ENCODE peak calls at places on chromosome 2, in seven cellular contexts. One of them, this sample, is unnamed. For H3K9me3, the result is how much of the 10 kb centered on the place peaks cover.

GRCh38 chr2:105747997-105748396 is 3.3 kb downstream of the NCK2 start:
- ATAC-seq in GM12878: no peak
- ATAC-seq in HCT116: no peak
- ATAC-seq in Panc1: no peak
- ATAC-seq in upper lobe of left lung: no peak
- ATAC-seq in HepG2: no peak
- ATAC-seq in K562: no peak
- ATAC-seq in this sample: no peak

GRCh38 chr2:240482141-240482540 is 46.7 kb downstream of the GPC1 start:
- ATAC-seq in GM12878: no peak
- ATAC-seq in HCT116: no peak
- ATAC-seq in Panc1: peak
- ATAC-seq in upper lobe of left lung: peak
- ATAC-seq in HepG2: no peak
- ATAC-seq in K562: no peak
- ATAC-seq in this sample: no peak

GRCh38 chr2:135095591-135095990 is 43.5 kb downstream of the RAB3GAP1 start:
- ATAC-seq in GM12878: no peak
- ATAC-seq in HCT116: no peak
- ATAC-seq in Panc1: no peak
- ATAC-seq in upper lobe of left lung: no peak
- ATAC-seq in HepG2: no peak
- ATAC-seq in K562: no peak
- ATAC-seq in this sample: no peak

GRCh38 chr2:53475320-53475719 is 292.3 kb upstream of the CHAC2 start:
- ATAC-seq in GM12878: no peak
- ATAC-seq in HCT116: peak
- ATAC-seq in Panc1: no peak
- ATAC-seq in upper lobe of left lung: no peak
- ATAC-seq in HepG2: no peak
- ATAC-seq in K562: no peak
- ATAC-seq in this sample: no peak

GRCh38 chr2:205642562-205643350 is 39.5 kb upstream of the NRP2 start:
- ATAC-seq in GM12878: no peak
- ATAC-seq in HCT116: no peak
- ATAC-seq in Panc1: no peak
- ATAC-seq in upper lobe of left lung: no peak
- ATAC-seq in HepG2: no peak
- ATAC-seq in K562: no peak
- ATAC-seq in this sample: no peak

GRCh38 chr2:174208026-174208425 is 40.3 kb downstream of the OLA1 start:
- ATAC-seq in GM12878: no peak
- ATAC-seq in HCT116: no peak
- ATAC-seq in Panc1: no peak
- ATAC-seq in upper lobe of left lung: no peak
- ATAC-seq in HepG2: no peak
- ATAC-seq in K562: no peak
- ATAC-seq in this sample: no peak

GRCh38 chr2:128195435-128195984 is 104.5 kb downstream of the UGGT1 start:
- ATAC-seq in GM12878: no peak
- ATAC-seq in HCT116: no peak
- ATAC-seq in Panc1: no peak
- ATAC-seq in upper lobe of left lung: no peak
- ATAC-seq in HepG2: peak
- ATAC-seq in K562: no peak
- ATAC-seq in this sample: no peak

GRCh38 chr2:109230980-109231420 is 102.0 kb downstream of the SH3RF3 start:
- ATAC-seq in GM12878: peak
- ATAC-seq in HCT116: no peak
- ATAC-seq in Panc1: no peak
- ATAC-seq in upper lobe of left lung: no peak
- ATAC-seq in HepG2: no peak
- ATAC-seq in K562: no peak
- ATAC-seq in this sample: no peak

GRCh38 chr2:190791347-190791982 is 89.2 kb upstream of the GLS start:
- ATAC-seq in GM12878: peak
- ATAC-seq in HCT116: no peak
- ATAC-seq in Panc1: no peak
- ATAC-seq in upper lobe of left lung: no peak
- ATAC-seq in HepG2: no peak
- ATAC-seq in K562: peak
- ATAC-seq in this sample: peak

GRCh38 chr2:200042944-200043343 is 87.6 kb downstream of the MAIP1 start:
- ATAC-seq in GM12878: no peak
- ATAC-seq in HCT116: no peak
- ATAC-seq in Panc1: no peak
- ATAC-seq in upper lobe of left lung: no peak
- ATAC-seq in HepG2: no peak
- ATAC-seq in K562: no peak
- ATAC-seq in this sample: no peak

GRCh38 chr2:84832772-84833461 is 48.0 kb downstream of the TRABD2A start:
- ATAC-seq in GM12878: peak
- ATAC-seq in HCT116: no peak
- ATAC-seq in Panc1: no peak
- ATAC-seq in upper lobe of left lung: peak
- ATAC-seq in HepG2: peak
- ATAC-seq in K562: no peak
- ATAC-seq in this sample: peak

GRCh38 chr2:69571189-69571588 is 72.3 kb downstream of the AAK1 start:
- ATAC-seq in GM12878: no peak
- ATAC-seq in HCT116: no peak
- ATAC-seq in Panc1: no peak
- ATAC-seq in upper lobe of left lung: no peak
- ATAC-seq in HepG2: no peak
- ATAC-seq in K562: no peak
- ATAC-seq in this sample: no peak

GRCh38 chr2:196131384-196131861 is 40.0 kb downstream of the STK17B start:
- ATAC-seq in GM12878: peak
- ATAC-seq in HCT116: peak
- ATAC-seq in Panc1: peak
- ATAC-seq in upper lobe of left lung: peak
- ATAC-seq in HepG2: peak
- ATAC-seq in K562: peak
- ATAC-seq in this sample: no peak

GRCh38 chr2:215728504-215729065 is 284.8 kb downstream of the MREG start:
- ATAC-seq in GM12878: peak
- ATAC-seq in HCT116: no peak
- ATAC-seq in Panc1: no peak
- ATAC-seq in upper lobe of left lung: peak
- ATAC-seq in HepG2: peak
- ATAC-seq in K562: peak
- ATAC-seq in this sample: peak

GRCh38 chr2:22826658-22827165 is 558.3 kb upstream of the KLHL29 start:
- ATAC-seq in GM12878: no peak
- ATAC-seq in HCT116: no peak
- ATAC-seq in Panc1: no peak
- ATAC-seq in upper lobe of left lung: no peak
- ATAC-seq in HepG2: no peak
- ATAC-seq in K562: no peak
- ATAC-seq in this sample: no peak

GRCh38 chr2:171571721-171572120 is 49.4 kb downstream of the CYBRD1 start:
- ATAC-seq in GM12878: no peak
- ATAC-seq in HCT116: no peak
- ATAC-seq in Panc1: no peak
- ATAC-seq in upper lobe of left lung: no peak
- ATAC-seq in HepG2: no peak
- ATAC-seq in K562: no peak
- ATAC-seq in this sample: no peak

GRCh38 chr2:171579481-171579880 is 57.2 kb downstream of the CYBRD1 start:
- ATAC-seq in GM12878: no peak
- ATAC-seq in HCT116: no peak
- ATAC-seq in Panc1: no peak
- ATAC-seq in upper lobe of left lung: no peak
- ATAC-seq in HepG2: no peak
- ATAC-seq in K562: peak
- ATAC-seq in this sample: no peak

GRCh38 chr2:171578156-171578803 is 56.0 kb downstream of the CYBRD1 start:
- ATAC-seq in GM12878: no peak
- ATAC-seq in HCT116: no peak
- ATAC-seq in Panc1: no peak
- ATAC-seq in upper lobe of left lung: no peak
- ATAC-seq in HepG2: no peak
- ATAC-seq in K562: peak
- ATAC-seq in this sample: no peak

GRCh38 chr2:171575606-171576005 is 53.3 kb downstream of the CYBRD1 start:
- ATAC-seq in GM12878: no peak
- ATAC-seq in HCT116: no peak
- ATAC-seq in Panc1: no peak
- ATAC-seq in upper lobe of left lung: no peak
- ATAC-seq in HepG2: no peak
- ATAC-seq in K562: no peak
- ATAC-seq in this sample: no peak

DNA sequence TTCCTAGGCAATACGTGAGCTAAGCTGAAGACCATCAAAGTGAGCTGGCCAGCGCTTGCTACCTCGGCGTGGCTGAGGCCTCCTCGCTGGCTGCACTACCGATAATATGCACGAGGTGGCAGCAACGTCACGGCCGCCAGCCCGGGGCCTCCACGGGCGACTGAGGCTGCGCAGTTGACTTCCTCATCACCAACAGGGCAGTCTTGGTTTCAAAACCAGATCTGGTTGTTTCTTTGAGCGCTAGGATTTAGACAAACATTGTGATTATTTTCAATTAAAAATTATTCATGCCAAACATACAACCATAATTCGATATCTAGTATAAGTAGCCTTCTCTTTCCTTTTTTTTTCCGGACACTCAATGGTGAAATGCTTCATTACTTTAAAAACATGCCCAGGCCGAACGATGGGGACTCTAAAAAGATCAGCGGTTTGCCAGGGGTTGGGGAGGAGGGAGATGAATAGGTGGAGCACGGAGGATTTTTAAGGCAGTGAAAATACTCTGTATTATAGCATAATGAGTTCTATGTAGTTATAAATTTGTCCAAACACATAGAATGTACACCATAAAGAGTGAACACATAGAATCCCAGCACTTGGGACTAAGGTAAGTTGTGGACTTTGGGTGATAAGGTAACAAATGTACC is 52.0 kb downstream of the CYBRD1 start:
- ATAC-seq in GM12878: peak
- ATAC-seq in HCT116: peak
- ATAC-seq in Panc1: peak
- ATAC-seq in upper lobe of left lung: peak
- ATAC-seq in HepG2: peak
- ATAC-seq in K562: peak
- ATAC-seq in this sample: peak
- TF ChIP-seq POLR2AphosphoS5 in GM12878: no peak
- TF ChIP-seq POLR2AphosphoS5 in HCT116: no peak
- TF ChIP-seq POLR2AphosphoS5 in Panc1: no peak
- TF ChIP-seq POLR2AphosphoS5 in upper lobe of left lung: no peak
- TF ChIP-seq POLR2AphosphoS5 in HepG2: no peak
- TF ChIP-seq POLR2AphosphoS5 in K562: no peak
- TF ChIP-seq POLR2AphosphoS5 in this sample: no peak

GRCh38 chr2:9857814-9858729 is 14.8 kb downstream of the TAF1B start:
- ATAC-seq in GM12878: no peak
- ATAC-seq in HCT116: no peak
- ATAC-seq in Panc1: no peak
- ATAC-seq in upper lobe of left lung: no peak
- ATAC-seq in HepG2: no peak
- ATAC-seq in K562: no peak
- ATAC-seq in this sample: no peak
- H3K9me3 ChIP-seq in GM12878: under half
- H3K9me3 ChIP-seq in HCT116: under half
- H3K9me3 ChIP-seq in Panc1: under half
- H3K9me3 ChIP-seq in upper lobe of left lung: under half
- H3K9me3 ChIP-seq in HepG2: under half
- H3K9me3 ChIP-seq in K562: under half
- H3K9me3 ChIP-seq in this sample: under half

GRCh38 chr2:97663962-97664635 is at the start of gene ACTR1B:
- ATAC-seq in GM12878: peak
- ATAC-seq in HCT116: peak
- ATAC-seq in Panc1: peak
- ATAC-seq in upper lobe of left lung: peak
- ATAC-seq in HepG2: peak
- ATAC-seq in K562: peak
- ATAC-seq in this sample: peak
- TF ChIP-seq POLR2AphosphoS5 in GM12878: peak
- TF ChIP-seq POLR2AphosphoS5 in HCT116: peak
- TF ChIP-seq POLR2AphosphoS5 in Panc1: peak
- TF ChIP-seq POLR2AphosphoS5 in upper lobe of left lung: peak
- TF ChIP-seq POLR2AphosphoS5 in HepG2: peak
- TF ChIP-seq POLR2AphosphoS5 in K562: peak
- TF ChIP-seq POLR2AphosphoS5 in this sample: peak

GRCh38 chr2:12020833-12021469 is 274.5 kb downstream of the LPIN1 start:
- ATAC-seq in GM12878: no peak
- ATAC-seq in HCT116: no peak
- ATAC-seq in Panc1: no peak
- ATAC-seq in upper lobe of left lung: no peak
- ATAC-seq in HepG2: no peak
- ATAC-seq in K562: no peak
- ATAC-seq in this sample: no peak
- H3K9me3 ChIP-seq in GM12878: under half
- H3K9me3 ChIP-seq in HCT116: under half
- H3K9me3 ChIP-seq in Panc1: under half
- H3K9me3 ChIP-seq in upper lobe of left lung: under half
- H3K9me3 ChIP-seq in HepG2: under half
- H3K9me3 ChIP-seq in K562: under half
- H3K9me3 ChIP-seq in this sample: under half

DNA sequence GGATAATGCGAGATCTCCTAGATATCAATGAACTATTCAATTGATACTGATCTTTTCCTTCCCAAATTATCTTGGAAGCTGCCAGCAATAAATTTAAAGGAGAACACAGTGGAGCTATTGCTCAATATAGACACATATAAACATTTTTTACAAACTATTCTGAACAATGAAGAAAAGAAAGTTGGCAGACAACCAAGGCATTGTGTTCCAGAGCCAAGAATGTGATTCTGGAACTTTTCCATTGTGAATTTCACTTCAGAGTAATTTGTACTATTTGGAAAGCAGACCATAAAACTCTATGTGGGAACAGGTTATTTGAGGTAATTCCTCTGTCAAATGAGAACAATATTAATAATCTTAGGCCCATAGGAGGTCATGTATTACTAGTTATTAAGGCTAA is 588.2 kb downstream of the IRS1 start:
- ATAC-seq in GM12878: no peak
- ATAC-seq in HCT116: no peak
- ATAC-seq in Panc1: no peak
- ATAC-seq in upper lobe of left lung: no peak
- ATAC-seq in HepG2: no peak
- ATAC-seq in K562: no peak
- ATAC-seq in this sample: no peak
- TF ChIP-seq POLR2AphosphoS5 in GM12878: no peak
- TF ChIP-seq POLR2AphosphoS5 in HCT116: peak
- TF ChIP-seq POLR2AphosphoS5 in Panc1: no peak
- TF ChIP-seq POLR2AphosphoS5 in upper lobe of left lung: no peak
- TF ChIP-seq POLR2AphosphoS5 in HepG2: no peak
- TF ChIP-seq POLR2AphosphoS5 in K562: no peak
- TF ChIP-seq POLR2AphosphoS5 in this sample: no peak

GRCh38 chr2:194087089-194087488 is 1569.9 kb upstream of the SLC39A10 start:
- ATAC-seq in GM12878: no peak
- ATAC-seq in HCT116: no peak
- ATAC-seq in Panc1: no peak
- ATAC-seq in upper lobe of left lung: no peak
- ATAC-seq in HepG2: no peak
- ATAC-seq in K562: no peak
- ATAC-seq in this sample: no peak
- H3K9me3 ChIP-seq in GM12878: under half
- H3K9me3 ChIP-seq in HCT116: under half
- H3K9me3 ChIP-seq in Panc1: under half
- H3K9me3 ChIP-seq in upper lobe of left lung: under half
- H3K9me3 ChIP-seq in HepG2: under half
- H3K9me3 ChIP-seq in K562: under half
- H3K9me3 ChIP-seq in this sample: under half

This sample was measured in gastroesophageal sphincter.